ENCODE peak calls at places on chromosomes 3 and 15, in four cellular contexts. P is cardiac muscle cell, L is GM23248, K is uterus. D is an unnamed sample.

GRCh38 chr3:62184559-62184958 is 188.8 kb downstream of the FEZF2 start:
- DNase-seq in P (peak), K (no peak), L (peak), D (peak)

GRCh38 chr15:68650901-68651709 is 72.3 kb downstream of the CORO2B start:
- DNase-seq in L (no peak), K (peak), P (peak), D (peak)

GRCh38 chr3:148211725-148212124 is 486.0 kb upstream of the AGTR1 start:
- DNase-seq in L (peak), P (peak), K (no peak), D (no peak)

GRCh38 chr3:41881233-41881821 is 80.6 kb downstream of the ULK4 start:
- DNase-seq in L (peak), P (peak), K (no peak), D (peak)

GRCh38 chr3:40680685-40681657 is 156.2 kb downstream of the ZNF621 start:
- DNase-seq in L (no peak), P (no peak), K (no peak), D (no peak)

GRCh38 chr15:31341501-31342195 is 15.0 kb downstream of the KLF13 start:
- DNase-seq in L (no peak), P (no peak), K (no peak), D (no peak)

GRCh38 chr15:88243895-88244787 is 12.4 kb downstream of the NTRK3 start:
- DNase-seq in P (peak), L (peak), K (no peak), D (peak)

GRCh38 chr3:115217678-115218451 is 70.8 kb upstream of the ZBTB20 start:
- DNase-seq in P (peak), K (peak), L (peak), D (peak)

GRCh38 chr3:100260081-100260684 is 609 bp upstream of the TBC1D23 start:
- DNase-seq in L (peak), K (peak), P (peak), D (no peak)

GRCh38 chr15:49649987-49650386 is 29.1 kb downstream of the DTWD1 start:
- DNase-seq in L (peak), P (no peak), K (no peak), D (no peak)

GRCh38 chr3:186002884-186003472 is 65.2 kb upstream of the TRA2B start:
- DNase-seq in L (peak), P (peak), K (no peak), D (peak)

GRCh38 chr3:134976948-134977347 is 181.9 kb downstream of the EPHB1 start:
- DNase-seq in P (no peak), L (no peak), K (no peak), D (no peak)

DNA sequence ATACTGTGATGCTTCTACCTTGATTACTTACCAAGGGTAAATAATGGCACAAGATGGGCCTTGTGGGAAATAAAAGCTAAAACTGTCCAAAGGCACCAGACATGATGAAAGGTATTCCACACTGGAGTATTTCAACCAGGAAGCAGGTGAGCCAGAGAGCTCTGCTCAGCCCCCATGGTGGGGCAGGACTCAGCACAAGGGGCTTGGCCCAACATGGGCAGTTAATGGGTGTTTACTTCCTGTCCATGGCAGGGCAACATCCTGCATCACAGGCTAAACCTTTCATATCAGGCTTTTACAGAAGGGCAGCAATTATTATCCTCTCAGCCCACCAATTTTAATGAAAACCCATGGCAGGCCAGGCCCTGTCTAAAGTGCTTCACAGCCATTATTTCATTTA is 38.2 kb downstream of the MAGI1 start:
- DNase-seq in L (no peak), K (no peak), P (no peak), D (no peak)
- H3K27ac ChIP-seq in L (no peak), K (no peak), P (no peak), D (no peak)

DNA sequence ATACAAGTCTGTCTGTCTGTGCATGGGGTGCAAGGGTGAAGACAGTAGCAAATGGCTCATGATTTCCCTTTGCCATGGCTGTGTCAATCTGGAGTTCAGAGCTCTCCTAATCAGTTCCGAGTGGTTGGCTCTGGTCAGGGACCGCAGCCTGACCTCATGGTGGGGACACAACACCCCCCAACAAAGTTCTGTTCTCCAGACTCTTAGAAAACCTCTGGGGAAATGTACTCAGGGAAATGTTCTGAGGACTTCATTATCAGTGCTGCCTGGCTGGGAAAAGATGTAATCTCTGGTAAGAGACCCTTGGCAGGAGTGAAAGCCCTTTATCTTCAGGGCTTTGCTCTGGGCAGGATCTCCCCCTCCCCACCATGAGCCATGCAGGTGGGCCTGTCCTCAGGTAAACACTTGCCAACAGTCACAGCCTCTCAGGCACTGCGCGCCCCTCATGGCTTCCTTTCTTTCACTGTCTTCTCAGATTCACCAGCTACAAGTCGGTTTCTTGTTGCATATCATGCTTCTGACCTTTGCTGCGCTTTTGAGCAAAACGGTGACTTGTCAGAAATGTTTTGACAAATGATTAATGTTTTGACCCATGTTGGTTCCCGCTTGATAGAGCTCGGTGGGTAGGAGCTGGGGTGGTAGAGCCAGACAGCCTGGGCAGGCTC is 95.5 kb downstream of the ST6GAL1 start:
- DNase-seq in L (no peak), P (no peak), K (no peak), D (no peak)
- H3K27ac ChIP-seq in L (no peak), P (peak), K (no peak), D (no peak)

GRCh38 chr15:99983171-99983891 is 250.1 kb upstream of the LYSMD4 start:
- DNase-seq in P (peak), L (no peak), K (no peak), D (no peak)
- H3K27ac ChIP-seq in P (no peak), L (no peak), K (no peak), D (no peak)

GRCh38 chr3:181711325-181712135 is at the start of gene SOX2:
- DNase-seq in K (no peak), P (peak), L (peak), D (no peak)
- H3K27ac ChIP-seq in K (no peak), P (no peak), L (no peak), D (no peak)

DNA sequence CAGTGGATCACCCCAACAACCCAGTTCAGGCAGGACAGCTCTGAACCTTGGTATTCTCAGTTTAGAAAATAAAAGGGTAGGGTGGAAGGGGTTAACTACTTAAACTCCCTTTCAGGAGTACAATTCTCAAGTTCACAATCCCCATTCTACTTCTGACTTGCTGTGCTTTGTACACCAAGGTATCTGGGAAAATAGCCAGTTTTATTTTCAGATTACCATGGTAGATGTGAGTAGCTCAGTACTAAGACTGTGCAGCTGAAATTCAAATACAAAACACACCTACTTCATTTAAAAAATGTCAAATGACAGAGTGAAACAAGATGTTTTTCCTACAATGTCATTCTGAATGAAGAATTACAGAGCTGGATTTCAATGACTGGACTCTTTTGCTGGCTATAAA is 27.5 kb downstream of the SLC7A14 start:
- DNase-seq in P (no peak), K (no peak), L (no peak), D (no peak)
- H3K27ac ChIP-seq in P (no peak), K (no peak), L (no peak), D (no peak)

GRCh38 chr3:95348879-95349278 is 1286.0 kb downstream of the NSUN3 start:
- DNase-seq in P (no peak), L (no peak), K (no peak), D (no peak)

GRCh38 chr3:95338446-95338845 is 1275.6 kb downstream of the NSUN3 start:
- DNase-seq in P (no peak), K (no peak), L (no peak), D (no peak)

GRCh38 chr3:95341314-95341713 is 1278.5 kb downstream of the NSUN3 start:
- DNase-seq in L (no peak), K (no peak), P (no peak), D (no peak)

GRCh38 chr3:95343228-95343627 is 1280.4 kb downstream of the NSUN3 start:
- DNase-seq in K (no peak), L (no peak), P (no peak), D (no peak)

DNA sequence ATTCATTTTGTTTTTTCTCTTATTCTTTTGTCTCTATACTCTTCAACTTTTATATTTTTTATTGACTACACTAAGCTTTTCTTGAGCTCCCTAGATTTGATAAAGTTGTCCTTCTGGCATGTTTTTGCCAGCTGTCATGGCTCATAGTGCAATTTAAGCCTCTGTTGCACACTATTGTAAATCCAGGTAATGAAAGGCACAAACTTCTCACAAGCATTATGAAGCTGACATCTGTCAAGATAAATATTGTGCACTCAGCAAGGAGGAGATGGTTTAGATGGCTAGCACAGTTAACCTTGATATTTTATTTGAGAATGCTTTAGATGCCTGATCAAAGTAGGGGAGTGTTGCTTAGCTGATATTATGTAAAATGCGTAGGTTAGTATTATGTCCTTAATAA is 1280.9 kb downstream of the NSUN3 start:
- DNase-seq in K (no peak), L (no peak), P (no peak), D (no peak)
- H3K27ac ChIP-seq in K (no peak), L (no peak), P (no peak), D (no peak)

DNA sequence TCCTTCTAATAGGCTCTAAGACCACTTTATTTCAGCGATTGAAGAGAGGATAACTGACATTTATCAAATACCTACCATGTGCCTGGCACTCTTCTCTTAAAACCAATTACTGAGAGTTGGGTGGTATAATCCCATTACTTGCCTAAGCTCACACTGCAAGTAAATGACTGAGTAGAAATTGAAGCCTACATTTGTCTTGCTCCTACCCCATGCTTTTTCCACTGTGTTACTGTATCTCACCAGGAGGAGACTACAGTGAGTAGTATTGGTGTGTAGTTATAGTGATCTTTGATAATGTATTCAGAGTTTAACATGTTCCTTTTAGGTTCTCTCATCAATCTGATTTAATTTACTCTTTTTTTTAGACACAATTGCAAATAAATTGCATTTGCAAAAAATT is 20.7 kb downstream of the EIF2A start:
- DNase-seq in K (no peak), P (no peak), L (no peak), D (no peak)
- H3K27ac ChIP-seq in K (no peak), P (no peak), L (no peak), D (no peak)

GRCh38 chr15:66105286-66105984 is 148.1 kb downstream of the MEGF11 start:
- DNase-seq in K (no peak), P (no peak), L (no peak), D (no peak)

GRCh38 chr15:66102563-66103292 is 150.8 kb downstream of the MEGF11 start:
- DNase-seq in L (no peak), K (no peak), P (no peak), D (no peak)

GRCh38 chr15:66101715-66102395 is 151.7 kb downstream of the MEGF11 start:
- DNase-seq in L (no peak), K (no peak), P (no peak), D (no peak)

GRCh38 chr15:66100761-66101160 is 152.8 kb downstream of the MEGF11 start:
- DNase-seq in P (no peak), K (no peak), L (no peak), D (no peak)

DNA sequence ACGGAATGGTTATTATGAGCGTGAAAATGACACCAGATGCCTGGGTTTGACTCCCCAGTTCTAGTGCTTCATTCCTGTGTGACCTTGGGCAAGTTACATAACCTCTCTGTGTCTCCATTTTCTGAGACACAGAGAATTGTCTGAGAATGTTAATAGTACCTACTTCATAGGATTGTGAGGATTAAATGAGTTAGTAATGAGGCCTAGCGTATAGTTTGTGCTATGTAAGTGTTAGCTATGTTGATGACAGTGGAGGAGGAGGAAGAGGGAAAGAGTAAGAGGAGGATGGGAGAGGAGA is 150.3 kb downstream of the MEGF11 start:
- DNase-seq in L (no peak), K (no peak), P (no peak), D (no peak)
- H3K27ac ChIP-seq in L (no peak), K (no peak), P (no peak), D (no peak)

GRCh38 chr15:66369773-66370651 is 13.5 kb upstream of the TIPIN start:
- DNase-seq in P (peak), K (no peak), L (peak), D (peak)
- H3K27ac ChIP-seq in P (no peak), K (peak), L (no peak), D (peak)